ENCODE peak calls at places on chromosomes 13 and 19, in seven cellular contexts. One of them, this sample, is unnamed.

GRCh38 chr19:22545751-22546150 is 88.4 kb upstream of the ZNF492 start:
- DNase-seq in suprapubic skin: no peak
- DNase-seq in thyroid gland: peak; percentile 68
- DNase-seq in heart left ventricle: no peak
- DNase-seq in HepG2: peak; percentile 3
- DNase-seq in endothelial cell of umbilical vein: no peak
- DNase-seq in gastrocnemius medialis: no peak
- DNase-seq in this sample: no peak

GRCh38 chr13:97660488-97661086 is 226.6 kb downstream of the RAP2A start:
- DNase-seq in suprapubic skin: no peak
- DNase-seq in thyroid gland: no peak
- DNase-seq in heart left ventricle: no peak
- DNase-seq in HepG2: no peak
- DNase-seq in endothelial cell of umbilical vein: peak; percentile 42
- DNase-seq in gastrocnemius medialis: no peak
- DNase-seq in this sample: no peak

GRCh38 chr19:8831832-8832131 is 322 bp downstream of the ZNF558 start:
- DNase-seq in suprapubic skin: no peak
- DNase-seq in thyroid gland: no peak
- DNase-seq in heart left ventricle: no peak
- DNase-seq in HepG2: no peak
- DNase-seq in endothelial cell of umbilical vein: no peak
- DNase-seq in gastrocnemius medialis: no peak
- DNase-seq in this sample: no peak

GRCh38 chr13:113943821-113944565 is 29.9 kb downstream of the C13orf46 start:
- DNase-seq in suprapubic skin: no peak
- DNase-seq in thyroid gland: no peak
- DNase-seq in heart left ventricle: no peak
- DNase-seq in HepG2: no peak
- DNase-seq in endothelial cell of umbilical vein: no peak
- DNase-seq in gastrocnemius medialis: no peak
- DNase-seq in this sample: no peak

GRCh38 chr19:48094843-48095203 is 15.8 kb downstream of the PLA2G4C start:
- DNase-seq in suprapubic skin: no peak
- DNase-seq in thyroid gland: no peak
- DNase-seq in heart left ventricle: no peak
- DNase-seq in HepG2: no peak
- DNase-seq in endothelial cell of umbilical vein: no peak
- DNase-seq in gastrocnemius medialis: no peak
- DNase-seq in this sample: no peak

GRCh38 chr19:45553464-45553863 is 31.1 kb downstream of the OPA3 start:
- DNase-seq in suprapubic skin: no peak
- DNase-seq in thyroid gland: peak; percentile 6
- DNase-seq in heart left ventricle: peak; percentile 9
- DNase-seq in HepG2: no peak
- DNase-seq in endothelial cell of umbilical vein: no peak
- DNase-seq in gastrocnemius medialis: no peak
- DNase-seq in this sample: no peak

GRCh38 chr13:79373916-79374315 is 32.1 kb downstream of the RBM26 start:
- DNase-seq in suprapubic skin: no peak
- DNase-seq in thyroid gland: no peak
- DNase-seq in heart left ventricle: no peak
- DNase-seq in HepG2: no peak
- DNase-seq in endothelial cell of umbilical vein: no peak
- DNase-seq in gastrocnemius medialis: no peak
- DNase-seq in this sample: no peak

GRCh38 chr19:1112254-1113208 is 8.7 kb downstream of the GPX4 start:
- DNase-seq in suprapubic skin: no peak
- DNase-seq in thyroid gland: no peak
- DNase-seq in heart left ventricle: no peak
- DNase-seq in HepG2: no peak
- DNase-seq in endothelial cell of umbilical vein: no peak
- DNase-seq in gastrocnemius medialis: peak; percentile 59
- DNase-seq in this sample: no peak

GRCh38 chr19:46586294-46586693 is 14.8 kb upstream of the CALM3 start:
- DNase-seq in suprapubic skin: no peak
- DNase-seq in thyroid gland: no peak
- DNase-seq in heart left ventricle: no peak
- DNase-seq in HepG2: no peak
- DNase-seq in endothelial cell of umbilical vein: no peak
- DNase-seq in gastrocnemius medialis: no peak
- DNase-seq in this sample: no peak

GRCh38 chr13:84479656-84480055 is 597.4 kb upstream of the SLITRK1 start:
- DNase-seq in suprapubic skin: no peak
- DNase-seq in thyroid gland: no peak
- DNase-seq in heart left ventricle: no peak
- DNase-seq in HepG2: no peak
- DNase-seq in endothelial cell of umbilical vein: no peak
- DNase-seq in gastrocnemius medialis: no peak
- DNase-seq in this sample: no peak

GRCh38 chr13:75226755-75227435 is 255.1 kb downstream of the TBC1D4 start:
- DNase-seq in suprapubic skin: no peak
- DNase-seq in thyroid gland: peak; percentile 45
- DNase-seq in heart left ventricle: no peak
- DNase-seq in HepG2: no peak
- DNase-seq in endothelial cell of umbilical vein: no peak
- DNase-seq in gastrocnemius medialis: no peak
- DNase-seq in this sample: no peak

GRCh38 chr19:56566904-56567273 is 379 bp upstream of the ZNF470 start:
- DNase-seq in suprapubic skin: no peak
- DNase-seq in thyroid gland: peak; percentile 48
- DNase-seq in heart left ventricle: peak; percentile 50
- DNase-seq in HepG2: no peak
- DNase-seq in endothelial cell of umbilical vein: no peak
- DNase-seq in gastrocnemius medialis: no peak
- DNase-seq in this sample: no peak

GRCh38 chr13:113656831-113657671 is 947 bp downstream of the ATP4B start:
- DNase-seq in suprapubic skin: peak; percentile 69
- DNase-seq in thyroid gland: no peak
- DNase-seq in heart left ventricle: peak; percentile 20
- DNase-seq in HepG2: no peak
- DNase-seq in endothelial cell of umbilical vein: no peak
- DNase-seq in gastrocnemius medialis: peak; percentile 8
- DNase-seq in this sample: no peak

GRCh38 chr13:22018297-22019210 is 347.7 kb downstream of the FGF9 start:
- DNase-seq in suprapubic skin: no peak
- DNase-seq in thyroid gland: no peak
- DNase-seq in heart left ventricle: no peak
- DNase-seq in HepG2: no peak
- DNase-seq in endothelial cell of umbilical vein: no peak
- DNase-seq in gastrocnemius medialis: no peak
- DNase-seq in this sample: peak; percentile 62

GRCh38 chr19:54230031-54230430 is 7.2 kb upstream of the LILRB3 start:
- DNase-seq in suprapubic skin: peak; percentile 61
- DNase-seq in thyroid gland: no peak
- DNase-seq in heart left ventricle: no peak
- DNase-seq in HepG2: no peak
- DNase-seq in endothelial cell of umbilical vein: no peak
- DNase-seq in gastrocnemius medialis: no peak
- DNase-seq in this sample: no peak

GRCh38 chr13:54424344-54424743 is 1395.7 kb downstream of the OLFM4 start:
- DNase-seq in suprapubic skin: no peak
- DNase-seq in thyroid gland: no peak
- DNase-seq in heart left ventricle: no peak
- DNase-seq in HepG2: no peak
- DNase-seq in endothelial cell of umbilical vein: no peak
- DNase-seq in gastrocnemius medialis: no peak
- DNase-seq in this sample: no peak

GRCh38 chr13:101949681-101950080 is 452.2 kb downstream of the FGF14 start:
- DNase-seq in suprapubic skin: no peak
- DNase-seq in thyroid gland: no peak
- DNase-seq in heart left ventricle: no peak
- DNase-seq in HepG2: no peak
- DNase-seq in endothelial cell of umbilical vein: no peak
- DNase-seq in gastrocnemius medialis: no peak
- DNase-seq in this sample: no peak

GRCh38 chr13:26950546-26950945 is 190.0 kb upstream of the GPR12 start:
- DNase-seq in suprapubic skin: peak; percentile 54
- DNase-seq in thyroid gland: no peak
- DNase-seq in heart left ventricle: no peak
- DNase-seq in HepG2: no peak
- DNase-seq in endothelial cell of umbilical vein: no peak
- DNase-seq in gastrocnemius medialis: no peak
- DNase-seq in this sample: no peak

GRCh38 chr13:77429320-77430142 is 102.6 kb upstream of the MYCBP2 start:
- DNase-seq in suprapubic skin: no peak
- DNase-seq in thyroid gland: no peak
- DNase-seq in heart left ventricle: no peak
- DNase-seq in HepG2: no peak
- DNase-seq in endothelial cell of umbilical vein: no peak
- DNase-seq in gastrocnemius medialis: no peak
- DNase-seq in this sample: no peak

GRCh38 chr13:102571075-102571474 is 25.7 kb upstream of the TPP2 start:
- DNase-seq in suprapubic skin: no peak
- DNase-seq in thyroid gland: no peak
- DNase-seq in heart left ventricle: no peak
- DNase-seq in HepG2: peak; percentile 6
- DNase-seq in endothelial cell of umbilical vein: no peak
- DNase-seq in gastrocnemius medialis: no peak
- DNase-seq in this sample: no peak

GRCh38 chr13:111047326-111047725 is 67.8 kb upstream of the ARHGEF7 start:
- DNase-seq in suprapubic skin: no peak
- DNase-seq in thyroid gland: no peak
- DNase-seq in heart left ventricle: no peak
- DNase-seq in HepG2: no peak
- DNase-seq in endothelial cell of umbilical vein: no peak
- DNase-seq in gastrocnemius medialis: no peak
- DNase-seq in this sample: peak; percentile 55

GRCh38 chr13:32659736-32660135 is 73.5 kb downstream of the PDS5B start:
- DNase-seq in suprapubic skin: no peak
- DNase-seq in thyroid gland: no peak
- DNase-seq in heart left ventricle: no peak
- DNase-seq in HepG2: no peak
- DNase-seq in endothelial cell of umbilical vein: peak; percentile 17
- DNase-seq in gastrocnemius medialis: no peak
- DNase-seq in this sample: no peak

GRCh38 chr19:15365264-15365663 is 14.3 kb downstream of the AKAP8 start:
- DNase-seq in suprapubic skin: no peak
- DNase-seq in thyroid gland: no peak
- DNase-seq in heart left ventricle: no peak
- DNase-seq in HepG2: no peak
- DNase-seq in endothelial cell of umbilical vein: no peak
- DNase-seq in gastrocnemius medialis: no peak
- DNase-seq in this sample: no peak

GRCh38 chr19:8206147-8207087 is 2.8 kb upstream of the CERS4 start:
- DNase-seq in suprapubic skin: no peak
- DNase-seq in thyroid gland: peak; percentile 70
- DNase-seq in heart left ventricle: no peak
- DNase-seq in HepG2: no peak
- DNase-seq in endothelial cell of umbilical vein: no peak
- DNase-seq in gastrocnemius medialis: no peak
- DNase-seq in this sample: no peak

GRCh38 chr19:8557637-8558238 is 19.5 kb downstream of the MYO1F start:
- DNase-seq in suprapubic skin: no peak
- DNase-seq in thyroid gland: no peak
- DNase-seq in heart left ventricle: no peak
- DNase-seq in HepG2: no peak
- DNase-seq in endothelial cell of umbilical vein: no peak
- DNase-seq in gastrocnemius medialis: no peak
- DNase-seq in this sample: no peak

GRCh38 chr19:40264314-40265054 is 20.7 kb downstream of the AKT2 start:
- DNase-seq in suprapubic skin: no peak
- DNase-seq in thyroid gland: peak; percentile 35
- DNase-seq in heart left ventricle: no peak
- DNase-seq in HepG2: no peak
- DNase-seq in endothelial cell of umbilical vein: no peak
- DNase-seq in gastrocnemius medialis: peak; percentile 37
- DNase-seq in this sample: no peak

GRCh38 chr19:35247526-35248309 is 1.1 kb upstream of the LSR start:
- DNase-seq in suprapubic skin: peak; percentile 79
- DNase-seq in thyroid gland: peak; percentile 95
- DNase-seq in heart left ventricle: peak; percentile 47
- DNase-seq in HepG2: peak; percentile 87
- DNase-seq in endothelial cell of umbilical vein: no peak
- DNase-seq in gastrocnemius medialis: no peak
- DNase-seq in this sample: peak; percentile 80

GRCh38 chr13:98004107-98004506 is 50.6 kb downstream of the IPO5 start:
- DNase-seq in suprapubic skin: no peak
- DNase-seq in thyroid gland: no peak
- DNase-seq in heart left ventricle: no peak
- DNase-seq in HepG2: no peak
- DNase-seq in endothelial cell of umbilical vein: no peak
- DNase-seq in gastrocnemius medialis: no peak
- DNase-seq in this sample: no peak

GRCh38 chr19:56806639-56807038 is 33.9 kb downstream of the PEG3 start:
- DNase-seq in suprapubic skin: no peak
- DNase-seq in thyroid gland: no peak
- DNase-seq in heart left ventricle: no peak
- DNase-seq in HepG2: no peak
- DNase-seq in endothelial cell of umbilical vein: no peak
- DNase-seq in gastrocnemius medialis: no peak
- DNase-seq in this sample: no peak

GRCh38 chr13:94251801-94252200 is 227.7 kb downstream of the DCT start:
- DNase-seq in suprapubic skin: no peak
- DNase-seq in thyroid gland: no peak
- DNase-seq in heart left ventricle: peak; percentile 28
- DNase-seq in HepG2: no peak
- DNase-seq in endothelial cell of umbilical vein: no peak
- DNase-seq in gastrocnemius medialis: no peak
- DNase-seq in this sample: no peak

GRCh38 chr13:99289674-99290337 is 17.4 kb downstream of the GPR183 start:
- DNase-seq in suprapubic skin: no peak
- DNase-seq in thyroid gland: no peak
- DNase-seq in heart left ventricle: no peak
- DNase-seq in HepG2: no peak
- DNase-seq in endothelial cell of umbilical vein: no peak
- DNase-seq in gastrocnemius medialis: no peak
- DNase-seq in this sample: no peak
- H3K4me1 ChIP-seq in suprapubic skin: peaks cover 41% of the 10 kb centered on the region
- H3K4me1 ChIP-seq in thyroid gland: peaks cover 27% of the 10 kb centered on the region
- H3K4me1 ChIP-seq in heart left ventricle: peaks cover 16% of the 10 kb centered on the region
- H3K4me1 ChIP-seq in HepG2: peaks cover 14% of the 10 kb centered on the region
- H3K4me1 ChIP-seq in endothelial cell of umbilical vein: no peaks in the 10 kb centered on the region
- H3K4me1 ChIP-seq in gastrocnemius medialis: peaks cover 37% of the 10 kb centered on the region
- H3K4me1 ChIP-seq in this sample: peaks cover 22% of the 10 kb centered on the region

GRCh38 chr13:29594310-29594709 is 1.2 kb downstream of the SLC7A1 start:
- DNase-seq in suprapubic skin: no peak
- DNase-seq in thyroid gland: peak; percentile 48
- DNase-seq in heart left ventricle: peak; percentile 42
- DNase-seq in HepG2: peak; percentile 81
- DNase-seq in endothelial cell of umbilical vein: peak; percentile 74
- DNase-seq in gastrocnemius medialis: no peak
- DNase-seq in this sample: peak; percentile 92
- TF ChIP-seq POLR2A in suprapubic skin: no peak
- TF ChIP-seq POLR2A in thyroid gland: no peak
- TF ChIP-seq POLR2A in heart left ventricle: no peak
- TF ChIP-seq POLR2A in HepG2: peak; percentile 83
- TF ChIP-seq POLR2A in endothelial cell of umbilical vein: peak; percentile 27
- TF ChIP-seq POLR2A in gastrocnemius medialis: no peak
- TF ChIP-seq POLR2A in this sample: no peak

GRCh38 chr13:33723772-33724435 is 94.0 kb upstream of the RFC3 start:
- DNase-seq in suprapubic skin: no peak
- DNase-seq in thyroid gland: peak; percentile 76
- DNase-seq in heart left ventricle: peak; percentile 79
- DNase-seq in HepG2: peak; percentile 83
- DNase-seq in endothelial cell of umbilical vein: peak; percentile 85
- DNase-seq in gastrocnemius medialis: peak; percentile 62
- DNase-seq in this sample: peak; percentile 94
- H3K4me1 ChIP-seq in suprapubic skin: peaks cover 36% of the 10 kb centered on the region
- H3K4me1 ChIP-seq in thyroid gland: peaks cover 5% of the 10 kb centered on the region
- H3K4me1 ChIP-seq in heart left ventricle: peaks cover 21% of the 10 kb centered on the region
- H3K4me1 ChIP-seq in HepG2: peaks cover 28% of the 10 kb centered on the region
- H3K4me1 ChIP-seq in endothelial cell of umbilical vein: peaks cover 10% of the 10 kb centered on the region
- H3K4me1 ChIP-seq in gastrocnemius medialis: peaks cover 13% of the 10 kb centered on the region
- H3K4me1 ChIP-seq in this sample: peaks cover 45% of the 10 kb centered on the region

GRCh38 chr19:4448147-4448985 is 9.2 kb downstream of the UBXN6 start:
- DNase-seq in suprapubic skin: no peak
- DNase-seq in thyroid gland: no peak
- DNase-seq in heart left ventricle: no peak
- DNase-seq in HepG2: no peak
- DNase-seq in endothelial cell of umbilical vein: no peak
- DNase-seq in gastrocnemius medialis: peak; percentile 53
- DNase-seq in this sample: no peak
- TF ChIP-seq POLR2A in suprapubic skin: no peak
- TF ChIP-seq POLR2A in thyroid gland: no peak
- TF ChIP-seq POLR2A in heart left ventricle: no peak
- TF ChIP-seq POLR2A in HepG2: no peak
- TF ChIP-seq POLR2A in endothelial cell of umbilical vein: no peak
- TF ChIP-seq POLR2A in gastrocnemius medialis: no peak
- TF ChIP-seq POLR2A in this sample: no peak

This sample was measured in esophagus muscularis mucosa.